ENCODE peak calls at places on chromosomes 13 and 19, in four cellular contexts. J is stimulated activated CD4-positive, alpha-beta T cell treated with anti-CD3 and anti-CD28 coated beads, Interleukin-12 subunit alpha, Interleukin-12 subunit beta, amount 100 ng/mL, for 4 hours; K is brain microvascular endothelial cell; R is activated naive CD4-positive, alpha-beta T cell treated with anti-CD3 and anti-CD28 coated beads for 36 hours. I is an unnamed sample.

GRCh38 chr13:110713981-110714797 is 689 bp downstream of the ING1 start:
- DNase-seq in J (peak), R (peak), K (peak), I (no peak)

GRCh38 chr13:72656357-72656756 is 71.1 kb downstream of the MZT1 start:
- DNase-seq in J (no peak), R (no peak), K (no peak), I (no peak)

GRCh38 chr13:84433024-84433423 is 550.8 kb upstream of the SLITRK1 start:
- DNase-seq in R (no peak), J (no peak), K (peak), I (peak)

GRCh38 chr19:38695832-38696732 is 48.2 kb downstream of the CAPN12 start:
- DNase-seq in R (no peak), K (no peak), J (no peak), I (no peak)

GRCh38 chr19:46990998-46991676 is 28.5 kb upstream of the NPAS1 start:
- DNase-seq in J (peak), R (peak), K (peak), I (peak)

GRCh38 chr13:45162821-45163220 is 38.0 kb downstream of the KCTD4 start:
- DNase-seq in J (no peak), K (peak), R (no peak), I (peak)

GRCh38 chr19:10508036-10508435 is 4.9 kb upstream of the KEAP1 start:
- DNase-seq in R (no peak), K (no peak), J (no peak), I (no peak)

GRCh38 chr13:41513600-41513999 is 56.2 kb downstream of the RGCC start:
- DNase-seq in K (no peak), J (no peak), R (no peak), I (no peak)

GRCh38 chr13:33744589-33745369 is 73.2 kb upstream of the RFC3 start:
- DNase-seq in J (no peak), K (no peak), R (no peak), I (peak)

GRCh38 chr13:114272977-114273376 is 8.4 kb upstream of the UPF3A start:
- DNase-seq in J (no peak), K (no peak), R (no peak), I (no peak)

GRCh38 chr13:26881154-26881553 is 120.6 kb upstream of the GPR12 start:
- DNase-seq in R (no peak), J (no peak), K (peak), I (peak)

GRCh38 chr13:102799544-102800144 is 725 bp downstream of the BIVM start:
- DNase-seq in R (peak), J (peak), K (peak), I (peak)

GRCh38 chr13:33508060-33508459 is 222.5 kb upstream of the STARD13 start:
- DNase-seq in J (no peak), K (no peak), R (no peak), I (no peak)

GRCh38 chr13:41668130-41668757 is 210.9 kb downstream of the RGCC start:
- DNase-seq in K (peak), J (no peak), R (peak), I (peak)